ENCODE peak calls at places on chromosomes 11 and 22, in five cellular contexts. One of them, this sample, is unnamed.

GRCh38 chr22:50282361-50283144 is 12.4 kb upstream of the MAPK11 start:
- DNase-seq in mammary epithelial cell: peak
- DNase-seq in GM23248: peak
- DNase-seq in fibroblast of lung: peak
- DNase-seq in GM12878: no peak
- DNase-seq in this sample: no peak

GRCh38 chr22:50184004-50184461 is 1.7 kb upstream of the TRABD start:
- DNase-seq in fibroblast of lung: peak
- DNase-seq in GM12878: no peak
- DNase-seq in GM23248: peak
- DNase-seq in mammary epithelial cell: no peak
- DNase-seq in this sample: peak

GRCh38 chr22:20779813-20780148 is 5.9 kb downstream of the SERPIND1 start:
- DNase-seq in GM12878: no peak
- DNase-seq in mammary epithelial cell: no peak
- DNase-seq in fibroblast of lung: peak
- DNase-seq in GM23248: no peak
- DNase-seq in this sample: no peak

GRCh38 chr22:25160120-25160996 is 39.3 kb upstream of the CRYBB3 start:
- DNase-seq in GM12878: no peak
- DNase-seq in fibroblast of lung: no peak
- DNase-seq in GM23248: no peak
- DNase-seq in mammary epithelial cell: no peak
- DNase-seq in this sample: no peak

GRCh38 chr11:30914143-30914762 is 328.1 kb upstream of the MPPED2 start:
- DNase-seq in GM12878: no peak
- DNase-seq in mammary epithelial cell: peak
- DNase-seq in fibroblast of lung: peak
- DNase-seq in GM23248: peak
- DNase-seq in this sample: peak

GRCh38 chr11:122267602-122268001 is 151.6 kb upstream of the BLID start:
- DNase-seq in mammary epithelial cell: peak
- DNase-seq in GM12878: no peak
- DNase-seq in GM23248: peak
- DNase-seq in fibroblast of lung: peak
- DNase-seq in this sample: no peak

GRCh38 chr22:38214248-38215056 is 12.7 kb downstream of the MAFF start:
- DNase-seq in GM23248: peak
- DNase-seq in fibroblast of lung: peak
- DNase-seq in GM12878: no peak
- DNase-seq in mammary epithelial cell: no peak
- DNase-seq in this sample: peak

GRCh38 chr11:125201525-125202121 is 37.1 kb downstream of the PKNOX2 start:
- DNase-seq in GM23248: no peak
- DNase-seq in GM12878: no peak
- DNase-seq in mammary epithelial cell: peak
- DNase-seq in fibroblast of lung: no peak
- DNase-seq in this sample: peak

GRCh38 chr22:19761022-19761499 is 483 bp downstream of the TBX1 start:
- DNase-seq in fibroblast of lung: no peak
- DNase-seq in mammary epithelial cell: no peak
- DNase-seq in GM12878: no peak
- DNase-seq in GM23248: peak
- DNase-seq in this sample: peak

GRCh38 chr22:28891156-28891733 is 7.9 kb downstream of the ZNRF3 start:
- DNase-seq in fibroblast of lung: no peak
- DNase-seq in GM12878: no peak
- DNase-seq in GM23248: no peak
- DNase-seq in mammary epithelial cell: no peak
- DNase-seq in this sample: no peak

GRCh38 chr22:28943501-28943879 is 60.1 kb downstream of the ZNRF3 start:
- DNase-seq in GM23248: no peak
- DNase-seq in fibroblast of lung: no peak
- DNase-seq in GM12878: no peak
- DNase-seq in mammary epithelial cell: no peak
- DNase-seq in this sample: no peak

GRCh38 chr11:76560219-76560618 is 110.3 kb downstream of the LRRC32 start:
- DNase-seq in GM12878: no peak
- DNase-seq in GM23248: peak
- DNase-seq in fibroblast of lung: no peak
- DNase-seq in mammary epithelial cell: peak
- DNase-seq in this sample: no peak

GRCh38 chr11:18727499-18728236 is 1.7 kb upstream of the IGSF22 start:
- DNase-seq in GM12878: no peak
- DNase-seq in GM23248: peak
- DNase-seq in fibroblast of lung: no peak
- DNase-seq in mammary epithelial cell: no peak
- DNase-seq in this sample: peak

GRCh38 chr11:131688056-131688693 is 317.8 kb downstream of the NTM start:
- DNase-seq in GM23248: peak
- DNase-seq in GM12878: no peak
- DNase-seq in fibroblast of lung: peak
- DNase-seq in mammary epithelial cell: peak
- DNase-seq in this sample: peak

GRCh38 chr11:2305862-2306823 is 4.3 kb downstream of the TSPAN32 start:
- DNase-seq in GM23248: peak
- DNase-seq in mammary epithelial cell: no peak
- DNase-seq in GM12878: no peak
- DNase-seq in fibroblast of lung: peak
- DNase-seq in this sample: no peak

GRCh38 chr11:120317689-120318195 is 7.4 kb upstream of the TLCD5 start:
- DNase-seq in fibroblast of lung: no peak
- DNase-seq in GM12878: no peak
- DNase-seq in mammary epithelial cell: no peak
- DNase-seq in GM23248: no peak
- DNase-seq in this sample: no peak

GRCh38 chr11:34343153-34343552 is 14.7 kb downstream of the ABTB2 start:
- DNase-seq in mammary epithelial cell: peak
- DNase-seq in GM23248: peak
- DNase-seq in GM12878: no peak
- DNase-seq in fibroblast of lung: peak
- DNase-seq in this sample: no peak

GRCh38 chr11:12846766-12847615 is 162.1 kb upstream of the RASSF10 start:
- DNase-seq in GM23248: no peak
- DNase-seq in mammary epithelial cell: no peak
- DNase-seq in GM12878: no peak
- DNase-seq in fibroblast of lung: no peak
- DNase-seq in this sample: no peak

GRCh38 chr22:49015459-49015858 is 812.2 kb downstream of the BRD1 start:
- DNase-seq in GM23248: no peak
- DNase-seq in fibroblast of lung: no peak
- DNase-seq in mammary epithelial cell: no peak
- DNase-seq in GM12878: no peak
- DNase-seq in this sample: no peak

GRCh38 chr11:95895815-95896214 is 28.1 kb downstream of the MTMR2 start:
- DNase-seq in mammary epithelial cell: no peak
- DNase-seq in fibroblast of lung: no peak
- DNase-seq in GM12878: no peak
- DNase-seq in GM23248: no peak
- DNase-seq in this sample: no peak

GRCh38 chr11:86460461-86461404 is 86.0 kb downstream of the CCDC81 start:
- DNase-seq in GM12878: no peak
- DNase-seq in mammary epithelial cell: no peak
- DNase-seq in fibroblast of lung: no peak
- DNase-seq in GM23248: peak
- DNase-seq in this sample: peak

GRCh38 chr11:120334894-120335462 is 1.2 kb upstream of the ARHGEF12 start:
- DNase-seq in mammary epithelial cell: peak
- DNase-seq in GM12878: peak
- DNase-seq in GM23248: peak
- DNase-seq in fibroblast of lung: peak
- DNase-seq in this sample: peak

GRCh38 chr11:80586464-80586863 is 1145.6 kb upstream of the TENM4 start:
- DNase-seq in fibroblast of lung: no peak
- DNase-seq in GM23248: no peak
- DNase-seq in mammary epithelial cell: peak
- DNase-seq in GM12878: no peak
- DNase-seq in this sample: no peak

GRCh38 chr11:9078113-9079041 is 13.0 kb downstream of the SCUBE2 start:
- DNase-seq in GM23248: no peak
- DNase-seq in GM12878: no peak
- DNase-seq in mammary epithelial cell: no peak
- DNase-seq in fibroblast of lung: no peak
- DNase-seq in this sample: no peak

GRCh38 chr11:27392715-27393114 is 29.7 kb upstream of the CCDC34 start:
- DNase-seq in fibroblast of lung: peak
- DNase-seq in GM23248: peak
- DNase-seq in mammary epithelial cell: peak
- DNase-seq in GM12878: no peak
- DNase-seq in this sample: peak

GRCh38 chr11:116731821-116732739 is 40.7 kb downstream of the BUD13 start:
- DNase-seq in GM23248: no peak
- DNase-seq in mammary epithelial cell: no peak
- DNase-seq in fibroblast of lung: no peak
- DNase-seq in GM12878: no peak
- DNase-seq in this sample: peak
- H2AFZ ChIP-seq in GM23248: no peak
- H2AFZ ChIP-seq in mammary epithelial cell: peak
- H2AFZ ChIP-seq in fibroblast of lung: no peak
- H2AFZ ChIP-seq in GM12878: peak
- H2AFZ ChIP-seq in this sample: peak

DNA sequence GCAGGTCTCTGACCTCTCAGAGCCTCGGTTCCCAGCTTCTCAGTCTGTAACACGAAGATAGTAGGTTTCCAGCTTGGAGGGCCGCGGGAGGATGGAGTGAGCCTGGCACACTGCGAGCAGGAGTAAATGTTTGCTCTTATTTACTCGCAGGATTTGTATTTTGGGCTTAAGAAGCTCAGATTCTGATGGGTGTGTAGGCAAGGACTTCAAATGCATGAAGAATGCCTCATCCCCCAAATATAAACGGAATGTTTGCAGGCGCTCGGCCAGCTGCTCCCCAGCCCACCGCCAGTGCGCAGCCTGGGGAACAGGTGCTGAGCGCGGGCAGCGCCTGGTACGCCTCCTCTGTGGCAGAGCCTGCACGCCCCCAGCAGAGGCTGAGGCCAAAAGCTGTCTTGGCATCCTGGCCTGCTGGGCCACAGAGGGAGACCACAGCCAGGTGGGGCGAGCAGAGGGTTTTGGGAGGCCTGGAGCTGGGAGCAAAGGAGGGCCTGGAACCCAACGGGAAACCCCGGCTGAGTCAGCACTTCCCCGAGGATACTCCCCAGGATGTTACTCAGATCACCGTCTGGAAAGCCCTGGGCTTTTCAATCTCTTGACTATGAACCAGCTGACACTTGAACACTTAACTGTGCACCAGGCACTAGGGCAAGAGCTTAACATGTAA is 9.4 kb downstream of the EHD1 start:
- DNase-seq in fibroblast of lung: peak
- DNase-seq in mammary epithelial cell: peak
- DNase-seq in GM12878: no peak
- DNase-seq in GM23248: peak
- DNase-seq in this sample: no peak
- H3K27ac ChIP-seq in fibroblast of lung: peak
- H3K27ac ChIP-seq in mammary epithelial cell: peak
- H3K27ac ChIP-seq in GM12878: peak
- H3K27ac ChIP-seq in GM23248: peak
- H3K27ac ChIP-seq in this sample: no peak

GRCh38 chr22:23243006-23243573 is 62.8 kb downstream of the BCR start:
- DNase-seq in fibroblast of lung: no peak
- DNase-seq in GM12878: peak
- DNase-seq in mammary epithelial cell: no peak
- DNase-seq in GM23248: no peak
- DNase-seq in this sample: peak
- H3K9ac ChIP-seq in fibroblast of lung: no peak
- H3K9ac ChIP-seq in GM12878: no peak
- H3K9ac ChIP-seq in mammary epithelial cell: no peak
- H3K9ac ChIP-seq in GM23248: no peak
- H3K9ac ChIP-seq in this sample: no peak

GRCh38 chr11:72773291-72773690 is 20.6 kb downstream of the STARD10 start:
- DNase-seq in GM12878: no peak
- DNase-seq in mammary epithelial cell: peak
- DNase-seq in GM23248: peak
- DNase-seq in fibroblast of lung: peak
- DNase-seq in this sample: no peak

GRCh38 chr11:72770799-72771198 is 18.6 kb upstream of the ARAP1 start:
- DNase-seq in GM12878: no peak
- DNase-seq in mammary epithelial cell: no peak
- DNase-seq in GM23248: no peak
- DNase-seq in fibroblast of lung: no peak
- DNase-seq in this sample: no peak

GRCh38 chr11:72769680-72770079 is 17.5 kb upstream of the ARAP1 start:
- DNase-seq in GM23248: no peak
- DNase-seq in GM12878: no peak
- DNase-seq in fibroblast of lung: peak
- DNase-seq in mammary epithelial cell: no peak
- DNase-seq in this sample: no peak

GRCh38 chr11:72772059-72772458 is 19.9 kb upstream of the ARAP1 start:
- DNase-seq in GM12878: no peak
- DNase-seq in fibroblast of lung: no peak
- DNase-seq in GM23248: no peak
- DNase-seq in mammary epithelial cell: no peak
- DNase-seq in this sample: no peak

GRCh38 chr11:72771507-72771906 is 19.3 kb upstream of the ARAP1 start:
- DNase-seq in fibroblast of lung: peak
- DNase-seq in mammary epithelial cell: no peak
- DNase-seq in GM12878: no peak
- DNase-seq in GM23248: peak
- DNase-seq in this sample: no peak
- H2AFZ ChIP-seq in fibroblast of lung: no peak
- H2AFZ ChIP-seq in mammary epithelial cell: no peak
- H2AFZ ChIP-seq in GM12878: no peak
- H2AFZ ChIP-seq in GM23248: no peak
- H2AFZ ChIP-seq in this sample: no peak

GRCh38 chr22:44697423-44698179 is 4.4 kb upstream of the PRR5 start:
- DNase-seq in GM23248: peak
- DNase-seq in mammary epithelial cell: peak
- DNase-seq in GM12878: no peak
- DNase-seq in fibroblast of lung: peak
- DNase-seq in this sample: peak
- H3K27ac ChIP-seq in GM23248: peak
- H3K27ac ChIP-seq in mammary epithelial cell: no peak
- H3K27ac ChIP-seq in GM12878: no peak
- H3K27ac ChIP-seq in fibroblast of lung: no peak
- H3K27ac ChIP-seq in this sample: no peak

DNA sequence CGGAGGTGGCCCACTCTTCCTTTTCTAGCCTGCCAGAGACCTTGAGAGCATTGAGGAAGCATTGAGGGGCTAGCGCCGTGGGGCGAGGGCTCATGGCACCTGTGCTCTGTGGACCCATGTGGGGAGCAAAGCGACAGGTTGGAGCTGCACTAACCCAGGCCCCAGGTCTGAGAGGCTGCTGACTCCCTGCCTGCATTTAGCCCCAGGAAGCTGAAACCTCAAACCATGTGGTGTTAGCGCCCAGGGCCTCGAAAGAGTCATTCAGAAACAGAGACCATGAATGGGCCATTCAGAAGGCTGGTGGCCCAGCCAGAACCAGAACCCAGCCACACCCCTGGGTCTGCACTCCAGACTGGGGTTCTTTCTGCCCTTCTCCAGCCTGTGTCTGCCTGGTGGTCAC is 88.6 kb downstream of the BCR start:
- DNase-seq in fibroblast of lung: no peak
- DNase-seq in GM12878: no peak
- DNase-seq in mammary epithelial cell: no peak
- DNase-seq in GM23248: no peak
- DNase-seq in this sample: no peak
- H3K9ac ChIP-seq in fibroblast of lung: no peak
- H3K9ac ChIP-seq in GM12878: no peak
- H3K9ac ChIP-seq in mammary epithelial cell: no peak
- H3K9ac ChIP-seq in GM23248: no peak
- H3K9ac ChIP-seq in this sample: no peak

GRCh38 chr11:61846351-61846750 is 18.3 kb downstream of the FADS2 start:
- DNase-seq in GM12878: no peak
- DNase-seq in GM23248: no peak
- DNase-seq in mammary epithelial cell: no peak
- DNase-seq in fibroblast of lung: no peak
- DNase-seq in this sample: no peak
- H2AFZ ChIP-seq in GM12878: no peak
- H2AFZ ChIP-seq in GM23248: no peak
- H2AFZ ChIP-seq in mammary epithelial cell: no peak
- H2AFZ ChIP-seq in fibroblast of lung: no peak
- H2AFZ ChIP-seq in this sample: no peak

This sample was measured in neural progenitor cell.